ENCODE peak calls at places on chromosomes 1 and 21, in ten cellular contexts. N is ovary; H is MM.1S; A is tibial artery; T is PC-3; U is CD8-positive, alpha-beta T cell; Q is coronary artery; F is uterus; X is brain microvascular endothelial cell; E is CD8-positive, alpha-beta memory T cell. M is an unnamed sample.
A peak's percentile ranks its signal among the peaks of the same experiment; 100 is the strongest.

GRCh38 chr1:200290010-200290685 is 119.7 kb downstream of the ZNF281 start:
- DNase-seq in N (no peak), H (no peak), A (no peak), T (peak; percentile 67), U (no peak), Q (no peak), F (no peak), X (peak; percentile 1), E (no peak), M (no peak)

GRCh38 chr1:7335224-7335879 is 435.7 kb upstream of the VAMP3 start:
- DNase-seq in N (no peak), H (no peak), A (no peak), T (peak; percentile 11), U (no peak), Q (no peak), F (no peak), X (no peak), E (no peak), M (peak; percentile 33)

GRCh38 chr1:34262921-34263320 is 86.2 kb downstream of the C1orf94 start:
- DNase-seq in N (no peak), H (no peak), A (no peak), T (no peak), U (no peak), Q (no peak), F (no peak), X (no peak), E (no peak), M (no peak)

GRCh38 chr1:193103759-193104495 is 1.3 kb downstream of the GLRX2 start:
- DNase-seq in N (no peak), H (no peak), A (no peak), T (no peak), U (no peak), Q (no peak), F (no peak), X (no peak), E (no peak), M (peak; percentile 8)

GRCh38 chr21:37636152-37636860 is 269.7 kb downstream of the DYRK1A start:
- DNase-seq in N (no peak), H (no peak), A (no peak), T (peak; percentile 88), U (no peak), Q (no peak), F (no peak), X (peak; percentile 83), E (no peak), M (peak; percentile 95)

GRCh38 chr1:192805832-192806323 is 3.0 kb upstream of the RGS2 start:
- DNase-seq in N (no peak), H (peak; percentile 69), A (no peak), T (peak; percentile 91), U (no peak), Q (no peak), F (no peak), X (peak; percentile 87), E (peak; percentile 7), M (peak; percentile 94)

GRCh38 chr1:6127587-6128163 is 52.4 kb downstream of the CHD5 start:
- DNase-seq in N (peak; percentile 82), H (peak; percentile 91), A (no peak), T (peak; percentile 60), U (peak; percentile 52), Q (no peak), F (peak; percentile 44), X (peak; percentile 27), E (peak; percentile 62), M (peak; percentile 81)

GRCh38 chr1:67313934-67314671 is 6.4 kb downstream of the IL12RB2 start:
- DNase-seq in N (no peak), H (no peak), A (no peak), T (no peak), U (no peak), Q (no peak), F (no peak), X (no peak), E (no peak), M (no peak)

GRCh38 chr1:37732111-37732780 is 32.7 kb downstream of the EPHA10 start:
- DNase-seq in N (no peak), H (no peak), A (peak; percentile 35), T (no peak), U (no peak), Q (no peak), F (no peak), X (no peak), E (no peak), M (no peak)

GRCh38 chr1:57423135-57424131 is at the start of gene DAB1:
- DNase-seq in N (no peak), H (peak; percentile 13), A (no peak), T (no peak), U (no peak), Q (no peak), F (no peak), X (no peak), E (no peak), M (peak; percentile 36)

GRCh38 chr1:94245747-94246438 is 8.5 kb upstream of the ARHGAP29 start:
- DNase-seq in N (no peak), H (no peak), A (no peak), T (peak; percentile 46), U (no peak), Q (no peak), F (no peak), X (no peak), E (no peak), M (no peak)
- H3K4me3 ChIP-seq in N (no peak overlapping the region), H (no peak overlapping the region), A (peak overlapping the region; percentile 71), T (peak overlapping the region; percentile 96), U (no peak overlapping the region), Q (peak overlapping the region; percentile 84), F (no peak overlapping the region), X (peak overlapping the region; percentile 81), E (no peak overlapping the region), M (no peak overlapping the region)

GRCh38 chr1:17585266-17585987 is 45.9 kb downstream of the ARHGEF10L start:
- DNase-seq in N (no peak), H (no peak), A (no peak), T (no peak), U (no peak), Q (no peak), F (no peak), X (no peak), E (no peak), M (no peak)

GRCh38 chr1:17586172-17586963 is 46.9 kb downstream of the ARHGEF10L start:
- DNase-seq in N (no peak), H (no peak), A (peak; percentile 92), T (peak; percentile 52), U (no peak), Q (peak; percentile 87), F (no peak), X (peak; percentile 62), E (no peak), M (peak; percentile 76)

GRCh38 chr1:17584539-17584938 is 45.0 kb downstream of the ARHGEF10L start:
- DNase-seq in N (no peak), H (no peak), A (no peak), T (no peak), U (no peak), Q (no peak), F (no peak), X (no peak), E (no peak), M (no peak)

GRCh38 chr1:17587693-17588047 is 48.2 kb downstream of the ARHGEF10L start:
- DNase-seq in N (no peak), H (no peak), A (no peak), T (peak; percentile 23), U (no peak), Q (no peak), F (no peak), X (peak; percentile 46), E (no peak), M (no peak)

GRCh38 chr1:17588048-17588781 is 48.7 kb downstream of the ARHGEF10L start:
- DNase-seq in N (no peak), H (no peak), A (peak; percentile 94), T (no peak), U (no peak), Q (no peak), F (no peak), X (no peak), E (no peak), M (peak; percentile 30)
- H3K4me3 ChIP-seq in N (no peak overlapping the region), H (no peak overlapping the region), A (peak overlapping the region; percentile 19), T (no peak overlapping the region), U (no peak overlapping the region), Q (peak overlapping the region; percentile 4), F (no peak overlapping the region), X (no peak overlapping the region), E (no peak overlapping the region), M (no peak overlapping the region)

GRCh38 chr1:113812661-113813135 is 422 bp upstream of the RSBN1 start:
- DNase-seq in N (no peak), H (no peak), A (no peak), T (no peak), U (no peak), Q (no peak), F (peak; percentile 27), X (no peak), E (peak; percentile 11), M (no peak)
- H3K4me3 ChIP-seq in N (peak overlapping the region; percentile 43), H (peak overlapping the region; percentile 60), A (peak overlapping the region; percentile 76), T (peak overlapping the region; percentile 92), U (peak overlapping the region; percentile 98), Q (peak overlapping the region; percentile 92), F (peak overlapping the region; percentile 96), X (peak overlapping the region; percentile 94), E (peak overlapping the region; percentile 72), M (peak overlapping the region; percentile 90)

GRCh38 chr1:240122639-240123604 is 31.2 kb downstream of the FMN2 start:
- DNase-seq in N (no peak), H (no peak), A (no peak), T (no peak), U (no peak), Q (no peak), F (no peak), X (peak; percentile 42), E (no peak), M (no peak)
- H3K4me3 ChIP-seq in N (no peak overlapping the region), H (no peak overlapping the region), A (no peak overlapping the region), T (no peak overlapping the region), U (no peak overlapping the region), Q (no peak overlapping the region), F (no peak overlapping the region), X (no peak overlapping the region), E (no peak overlapping the region), M (no peak overlapping the region)

M was measured in epithelial cell of esophagus.